ENCODE peak calls at places on chromosomes 6 and 20, in nine cellular contexts. G is activated CD4-positive, alpha-beta T cell treated with anti-CD3 and anti-CD28 coated beads for 48 hours; Y is uterus; H is DMS 273 treated with DMSO at 0.1 percent for 48 hours; E is stimulated activated CD4-positive, alpha-beta T cell treated with anti-CD3 and anti-CD28 coated beads, Interleukin-1b, Interleukin-23, amount 100 ng/mL, for 4 hours; B is kidney glomerular epithelial cell; U is amniotic epithelial cell; K is suprapubic skin; Z is mammary epithelial cell. T is an unnamed sample.

GRCh38 chr6:9225441-9225871 is 790.1 kb upstream of the SLC35B3 start:
- DNase-seq in Y (no peak), G (no peak), U (peak; percentile 91), K (no peak), E (no peak), Z (peak; percentile 51), H (no peak), B (no peak), T (no peak)

GRCh38 chr6:30820196-30820595 is 64.1 kb upstream of the DDR1 start:
- DNase-seq in U (peak; percentile 57), Z (peak; percentile 86), B (no peak), G (no peak), H (no peak), Y (no peak), K (no peak), E (no peak), T (peak; percentile 70)

GRCh38 chr6:71012871-71013456 is 56.1 kb upstream of the B3GAT2 start:
- DNase-seq in K (no peak), Y (no peak), B (peak; percentile 26), Z (peak; percentile 50), U (peak; percentile 46), E (no peak), H (peak; percentile 64), G (peak; percentile 12), T (no peak)

GRCh38 chr20:39451386-39451785 is 489.2 kb downstream of the DHX35 start:
- DNase-seq in U (no peak), H (no peak), K (no peak), Z (no peak), B (no peak), Y (no peak), G (no peak), E (no peak), T (no peak)

GRCh38 chr6:136873733-136874132 is 48.4 kb upstream of the SLC35D3 start:
- DNase-seq in K (no peak), G (no peak), Y (no peak), E (no peak), U (peak; percentile 34), Z (no peak), H (no peak), B (no peak), T (no peak)

GRCh38 chr6:146917182-146917581 is 287.0 kb upstream of the STXBP5 start:
- DNase-seq in Z (no peak), B (no peak), K (no peak), G (no peak), H (no peak), U (no peak), Y (no peak), E (no peak), T (no peak)

GRCh38 chr6:5968817-5969726 is 37.7 kb downstream of the NRN1 start:
- DNase-seq in H (no peak), B (no peak), E (no peak), U (no peak), G (no peak), Y (peak; percentile 46), Z (peak; percentile 67), K (no peak), T (peak; percentile 13)

GRCh38 chr20:31593221-31594001 is 11.7 kb upstream of the ID1 start:
- DNase-seq in Y (no peak), H (no peak), U (peak; percentile 85), K (no peak), G (peak; percentile 71), E (no peak), B (peak; percentile 55), Z (peak; percentile 100), T (no peak)

GRCh38 chr6:79684821-79685220 is 53.7 kb downstream of the SH3BGRL2 start:
- DNase-seq in Z (no peak), B (peak; percentile 38), H (no peak), U (no peak), G (no peak), E (no peak), K (no peak), Y (no peak), T (no peak)

GRCh38 chr20:278607-279571 is 11.7 kb downstream of the C20orf96 start:
- DNase-seq in B (no peak), U (peak; percentile 31), G (no peak), K (no peak), H (no peak), E (no peak), Z (no peak), Y (peak; percentile 43), T (no peak)

GRCh38 chr20:52905235-52905634 is 66.9 kb upstream of the TSHZ2 start:
- DNase-seq in G (no peak), B (no peak), E (no peak), H (no peak), Z (no peak), K (no peak), Y (no peak), U (no peak), T (no peak)

GRCh38 chr20:39960522-39961420 is 728.3 kb downstream of the MAFB start:
- DNase-seq in B (no peak), E (no peak), G (no peak), U (no peak), Z (no peak), K (no peak), H (peak; percentile 93), Y (no peak), T (peak; percentile 26)

GRCh38 chr6:37819802-37820712 is 530 bp downstream of the ZFAND3 start:
- DNase-seq in B (peak; percentile 69), E (peak; percentile 37), U (peak; percentile 74), H (peak; percentile 31), Y (peak; percentile 53), Z (peak; percentile 77), K (peak; percentile 79), G (peak; percentile 59), T (peak; percentile 59)

GRCh38 chr20:32832664-32833063 is 12.9 kb downstream of the MAPRE1 start:
- DNase-seq in E (no peak), H (no peak), U (no peak), Z (no peak), G (no peak), B (no peak), Y (no peak), K (no peak), T (no peak)

T was measured in gastrocnemius medialis.